ENCODE peak calls at places on chromosomes 16 and 17, in eight cellular contexts. X is cardiac muscle cell, D is ovary, B is fibroblast of lung, E is GM23338, M is GM23248, R is mesenchymal stem cell, Z is psoas muscle. U is an unnamed sample. For H3K36me3, the result is how much of the 10 kb centered on the place peaks cover.

GRCh38 chr17:43900183-43900857 is 7.0 kb downstream of the MPP2 start:
- DNase-seq in B (peak), Z (peak), E (peak), X (peak), M (peak), R (peak), D (peak), U (peak)

GRCh38 chr17:882827-883585 is 96.6 kb downstream of the NXN start:
- DNase-seq in M (peak), X (peak), B (peak), D (peak), E (peak), Z (peak), R (peak), U (no peak)

GRCh38 chr16:84751241-84751640 is 51.4 kb downstream of the USP10 start:
- DNase-seq in Z (no peak), M (no peak), B (no peak), X (no peak), R (no peak), D (no peak), E (no peak), U (no peak)

GRCh38 chr16:52705192-52705591 is 158.2 kb upstream of the TOX3 start:
- DNase-seq in E (no peak), M (no peak), B (no peak), R (no peak), X (no peak), D (no peak), Z (no peak), U (no peak)

GRCh38 chr16:57747091-57747490 is 11.5 kb downstream of the KATNB1 start:
- DNase-seq in B (no peak), E (no peak), D (no peak), Z (peak), M (no peak), R (no peak), X (no peak), U (no peak)

GRCh38 chr16:27305342-27305741 is 8.4 kb upstream of the IL4R start:
- DNase-seq in B (no peak), R (no peak), X (no peak), D (no peak), Z (no peak), E (no peak), M (peak), U (no peak)

GRCh38 chr16:27110524-27110896 is 43.8 kb downstream of the C16orf82 start:
- DNase-seq in Z (no peak), E (no peak), X (no peak), B (no peak), R (peak), D (no peak), M (no peak), U (no peak)

GRCh38 chr17:59753522-59754467 is 46.3 kb downstream of the VMP1 start:
- DNase-seq in R (peak), M (peak), E (peak), D (no peak), X (peak), Z (no peak), B (peak), U (no peak)

GRCh38 chr17:73722163-73722562 is 77.9 kb upstream of the SDK2 start:
- DNase-seq in R (no peak), E (no peak), X (no peak), D (no peak), B (no peak), Z (no peak), M (no peak), U (no peak)

GRCh38 chr17:59848778-59849177 is 44.0 kb downstream of the TUBD1 start:
- DNase-seq in E (no peak), M (peak), D (no peak), B (peak), X (no peak), R (peak), Z (peak), U (peak)

GRCh38 chr16:89193576-89194293 is 6.6 kb downstream of the SLC22A31 start:
- DNase-seq in D (peak), E (peak), B (no peak), X (no peak), M (no peak), R (no peak), Z (peak), U (peak)

GRCh38 chr17:7883781-7884386 is 4.7 kb upstream of the CHD3 start:
- DNase-seq in D (no peak), M (peak), Z (no peak), E (no peak), B (peak), R (peak), X (no peak), U (no peak)

GRCh38 chr17:73639926-73640325 is 4.3 kb downstream of the SDK2 start:
- DNase-seq in D (no peak), Z (no peak), E (no peak), X (no peak), M (no peak), R (no peak), B (no peak), U (no peak)

DNA sequence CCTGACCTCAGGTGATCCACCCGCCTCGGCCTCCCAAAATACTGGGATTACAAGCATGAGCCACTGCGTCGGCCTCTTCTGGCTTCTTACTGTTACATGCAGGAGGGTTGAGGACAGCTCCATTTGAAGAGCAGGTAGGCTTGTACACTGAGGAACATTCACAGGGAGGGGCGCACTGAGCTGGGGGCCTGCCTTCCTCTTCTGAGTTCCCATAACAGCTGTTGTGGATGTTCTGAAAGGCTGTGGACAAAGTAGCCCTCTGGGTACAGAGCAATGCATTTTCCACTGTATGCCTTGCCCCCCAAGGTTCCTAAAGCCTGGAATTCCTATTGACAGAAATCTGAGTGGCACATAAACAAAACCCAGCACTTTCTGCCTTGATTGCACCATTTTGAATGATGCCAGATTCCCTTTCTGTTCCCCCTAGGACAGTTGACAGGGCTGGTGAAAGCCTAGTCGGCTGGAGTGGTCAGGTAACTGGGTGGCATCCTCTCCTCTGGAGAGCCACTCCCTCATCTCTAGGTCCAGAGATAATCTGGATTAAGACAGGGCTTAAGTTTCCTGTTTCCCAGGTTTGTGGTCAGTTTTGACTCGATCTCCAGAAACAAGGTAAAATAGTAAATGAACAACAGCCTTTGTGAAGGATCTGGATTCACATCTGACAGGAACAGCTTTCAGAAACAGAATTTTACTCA is 1.4 kb upstream of the CDK5R1 start:
- DNase-seq in D (no peak), B (no peak), Z (no peak), R (no peak), X (no peak), M (no peak), E (no peak), U (no peak)
- H3K4me3 ChIP-seq in D (no peak), B (no peak), Z (no peak), R (no peak), X (no peak), M (no peak), E (no peak), U (no peak)

GRCh38 chr16:87843678-87844373 is 25.5 kb downstream of the SLC7A5 start:
- DNase-seq in X (no peak), Z (no peak), D (no peak), R (no peak), B (no peak), M (no peak), E (no peak), U (no peak)

GRCh38 chr16:87844374-87844733 is 25.0 kb downstream of the SLC7A5 start:
- DNase-seq in M (no peak), D (peak), R (no peak), B (peak), E (peak), X (no peak), Z (peak), U (no peak)

GRCh38 chr16:87845807-87846619 is 23.3 kb downstream of the SLC7A5 start:
- DNase-seq in M (no peak), X (no peak), R (no peak), B (no peak), Z (no peak), D (no peak), E (no peak), U (no peak)

GRCh38 chr16:87845213-87845612 is 24.1 kb downstream of the SLC7A5 start:
- DNase-seq in Z (no peak), R (no peak), D (no peak), M (no peak), X (no peak), E (no peak), B (no peak), U (no peak)

GRCh38 chr16:87844809-87845208 is 24.5 kb downstream of the SLC7A5 start:
- DNase-seq in D (peak), Z (no peak), R (no peak), E (no peak), M (no peak), X (no peak), B (no peak), U (no peak)
- H3K36me3 ChIP-seq in D (under half), Z (under half), R (under half), E (under half), M (under half), X (under half), B (under half), U (under half)

GRCh38 chr17:4733073-4733531 is 1.9 kb downstream of the MED11 start:
- DNase-seq in X (no peak), B (no peak), Z (no peak), M (no peak), R (no peak), D (no peak), E (peak), U (no peak)
- H3K27ac ChIP-seq in X (no peak), B (no peak), Z (no peak), M (no peak), R (no peak), D (no peak), E (no peak), U (no peak)

GRCh38 chr17:55567240-55568216 is 56.3 kb upstream of the SMIM36 start:
- DNase-seq in D (peak), R (no peak), E (no peak), X (peak), M (no peak), B (peak), Z (peak), U (no peak)
- H3K4me3 ChIP-seq in D (no peak), R (no peak), E (no peak), X (no peak), M (no peak), B (no peak), Z (no peak), U (no peak)

GRCh38 chr17:28348979-28349378 is 8.3 kb downstream of the POLDIP2 start:
- DNase-seq in Z (no peak), X (no peak), R (no peak), B (no peak), M (no peak), D (no peak), E (no peak), U (no peak)
- H3K36me3 ChIP-seq in Z (half or more), X (half or more), R (half or more), B (under half), M (under half), D (under half), E (under half), U (under half)